ENCODE peak calls at places on chromosomes 16 and 17, in eight cellular contexts. R, W, E, J, O, A, Y and N are unnamed samples.

GRCh38 chr17:21042434-21043295 is at the start of gene USP22:
- DNase-seq in R (no peak), Y (no peak), J (peak; percentile 65), W (peak; percentile 66), O (no peak), E (no peak), A (no peak), N (peak; percentile 97)

GRCh38 chr16:73027655-73028220 is 20.2 kb downstream of the ZFHX3 start:
- DNase-seq in W (no peak), Y (no peak), E (no peak), R (no peak), J (no peak), O (peak; percentile 67), A (peak; percentile 21), N (no peak)

GRCh38 chr17:13671771-13672170 is 70.0 kb upstream of the HS3ST3A1 start:
- DNase-seq in R (peak; percentile 51), O (no peak), W (peak; percentile 13), E (no peak), J (peak; percentile 57), Y (no peak), A (no peak), N (no peak)

GRCh38 chr16:48614759-48615158 is 4.8 kb upstream of the N4BP1 start:
- DNase-seq in O (no peak), A (no peak), E (no peak), Y (no peak), J (no peak), W (no peak), R (no peak), N (no peak)

GRCh38 chr16:1453316-1453715 is 9.0 kb upstream of the CCDC154 start:
- DNase-seq in Y (no peak), W (no peak), O (no peak), E (no peak), J (no peak), R (no peak), A (no peak), N (no peak)

GRCh38 chr17:17043668-17044226 is 1.5 kb downstream of the MPRIP start:
- DNase-seq in J (peak; percentile 11), R (no peak), E (no peak), A (no peak), W (peak; percentile 55), Y (no peak), O (peak; percentile 61), N (peak; percentile 42)

GRCh38 chr17:59428896-59429460 is 97.5 kb downstream of the YPEL2 start:
- DNase-seq in R (no peak), W (no peak), J (no peak), A (no peak), Y (no peak), O (no peak), E (no peak), N (no peak)

GRCh38 chr17:31653710-31654109 is 205.3 kb downstream of the COPRS start:
- DNase-seq in Y (no peak), A (no peak), E (no peak), W (no peak), J (no peak), R (no peak), O (no peak), N (no peak)

GRCh38 chr17:8964801-8965393 is 610 bp downstream of the PIK3R5 start:
- DNase-seq in E (peak; percentile 15), J (peak; percentile 71), O (no peak), A (no peak), R (no peak), Y (no peak), W (peak; percentile 13), N (peak; percentile 64)

GRCh38 chr17:42456223-42457106 is 2.2 kb upstream of the ATP6V0A1 start:
- DNase-seq in E (no peak), A (no peak), J (peak; percentile 64), Y (no peak), R (peak; percentile 90), O (no peak), W (no peak), N (no peak)

GRCh38 chr16:86142801-86143236 is 243.9 kb downstream of the IRF8 start:
- DNase-seq in A (no peak), Y (no peak), O (no peak), E (no peak), R (no peak), W (no peak), J (no peak), N (no peak)

GRCh38 chr17:37642706-37643105 is 540 bp downstream of the DDX52 start:
- DNase-seq in O (no peak), W (no peak), E (no peak), Y (no peak), A (no peak), J (peak; percentile 28), R (peak; percentile 61), N (no peak)

GRCh38 chr16:69187891-69188451 is 1.0 kb downstream of the SNTB2 start:
- DNase-seq in Y (peak; percentile 49), A (peak; percentile 39), J (peak; percentile 80), E (peak; percentile 24), O (peak; percentile 74), R (no peak), W (no peak), N (peak; percentile 45)

GRCh38 chr16:4111748-4112696 is 4.2 kb downstream of the ADCY9 start:
- DNase-seq in O (no peak), W (no peak), R (peak; percentile 46), J (no peak), E (no peak), Y (no peak), A (no peak), N (no peak)

GRCh38 chr17:50052822-50053653 is 2.9 kb upstream of the ITGA3 start:
- DNase-seq in J (no peak), E (no peak), Y (no peak), O (no peak), A (peak; percentile 44), W (no peak), R (no peak), N (no peak)

GRCh38 chr17:2453325-2453724 is 52.5 kb upstream of the MNT start:
- DNase-seq in Y (no peak), J (no peak), E (no peak), A (no peak), R (no peak), W (no peak), O (no peak), N (no peak)

GRCh38 chr16:90008708-90009145 is 10.5 kb downstream of the DBNDD1 start:
- DNase-seq in R (peak; percentile 65), E (peak; percentile 19), Y (no peak), W (no peak), O (no peak), J (peak; percentile 86), A (no peak), N (no peak)

GRCh38 chr16:56424791-56425438 is 430 bp downstream of the AMFR start:
- DNase-seq in W (no peak), A (peak; percentile 33), R (peak; percentile 27), O (peak; percentile 76), E (peak; percentile 41), Y (peak; percentile 9), J (no peak), N (peak; percentile 37)

GRCh38 chr17:64505320-64506200 is 529 bp downstream of the DDX5 start:
- DNase-seq in R (peak; percentile 94), Y (peak; percentile 86), O (peak; percentile 96), A (peak; percentile 94), W (peak; percentile 94), E (peak; percentile 82), J (peak; percentile 96), N (peak; percentile 95)

GRCh38 chr16:29678691-29679267 is at the start of gene QPRT:
- DNase-seq in E (no peak), Y (no peak), J (no peak), A (peak; percentile 70), O (no peak), W (peak; percentile 87), R (peak; percentile 79), N (peak; percentile 52)